ENCODE peak calls at places on chromosome 1, in four cellular contexts. S, M, Q and K are unnamed samples.
A peak's percentile ranks its signal among the peaks of the same experiment; 100 is the strongest.

GRCh38 chr1:38097256-38097655 is 50.7 kb upstream of the POU3F1 start:
- DNase-seq in S (no peak), M (no peak), Q (no peak), K (no peak)

GRCh38 chr1:23801876-23802275 is 1.3 kb upstream of the GALE start:
- DNase-seq in S (no peak), M (no peak), Q (no peak), K (no peak)

GRCh38 chr1:100164226-100164625 is 13.8 kb downstream of the LRRC39 start:
- DNase-seq in S (no peak), M (peak; percentile 90), Q (no peak), K (peak; percentile 39)

GRCh38 chr1:14538335-14538734 is 60.1 kb upstream of the KAZN start:
- DNase-seq in S (no peak), M (no peak), Q (no peak), K (no peak)

GRCh38 chr1:230784163-230784562 is 37.0 kb downstream of the CAPN9 start:
- DNase-seq in S (no peak), M (no peak), Q (no peak), K (no peak)

GRCh38 chr1:210633636-210634035 is 304.9 kb downstream of the HHAT start:
- DNase-seq in S (peak; percentile 40), M (no peak), Q (no peak), K (no peak)

GRCh38 chr1:168136709-168137514 is at the start of gene GPR161:
- DNase-seq in S (peak; percentile 14), M (peak; percentile 19), Q (peak; percentile 27), K (peak; percentile 81)

GRCh38 chr1:178098262-178098661 is 4.4 kb downstream of the RASAL2 start:
- DNase-seq in S (no peak), M (no peak), Q (no peak), K (no peak)

GRCh38 chr1:223350361-223350908 is 13.5 kb downstream of the SUSD4 start:
- DNase-seq in S (no peak), M (no peak), Q (no peak), K (no peak)

GRCh38 chr1:34685225-34685624 is 69.6 kb upstream of the GJB5 start:
- DNase-seq in S (no peak), M (no peak), Q (no peak), K (no peak)

GRCh38 chr1:13451399-13451965 is 41.2 kb downstream of the PRAMEF20 start:
- DNase-seq in S (no peak), M (no peak), Q (no peak), K (peak; percentile 46)

GRCh38 chr1:45998218-45998617 is 134.2 kb downstream of the PIK3R3 start:
- DNase-seq in S (no peak), M (no peak), Q (no peak), K (no peak)

GRCh38 chr1:63713627-63714481 is 60.0 kb upstream of the ROR1 start:
- DNase-seq in S (no peak), M (peak; percentile 92), Q (no peak), K (no peak)

GRCh38 chr1:246066553-246066952 is 440.5 kb downstream of the SMYD3 start:
- DNase-seq in S (no peak), M (no peak), Q (no peak), K (no peak)